ENCODE peak calls at places on chromosomes 7 and 10, in five cellular contexts. E, H, T, Q and R are unnamed samples.

GRCh38 chr7:144468990-144469732 is 65.7 kb upstream of the NOBOX start:
- DNase-seq in H (no peak), Q (no peak), T (no peak), E (no peak), R (no peak)

GRCh38 chr7:101093907-101094306 is 8.6 kb downstream of the TRIM56 start:
- DNase-seq in E (no peak), Q (no peak), T (no peak), H (no peak), R (no peak)

GRCh38 chr7:1691096-1691495 is 21.0 kb downstream of the ELFN1 start:
- DNase-seq in Q (peak), H (no peak), E (no peak), T (no peak), R (no peak)

GRCh38 chr10:48896756-48897437 is 42.7 kb downstream of the LRRC18 start:
- DNase-seq in E (no peak), Q (no peak), T (peak), H (no peak), R (no peak)

GRCh38 chr10:31599626-31600504 is 280.8 kb downstream of the ZEB1 start:
- DNase-seq in E (no peak), H (no peak), T (no peak), Q (no peak), R (no peak)

GRCh38 chr7:30584970-30585369 is 9.7 kb upstream of the GARS1 start:
- DNase-seq in Q (no peak), T (no peak), E (no peak), H (no peak), R (no peak)

GRCh38 chr7:134920026-134920758 is 66.1 kb upstream of the AGBL3 start:
- DNase-seq in T (no peak), E (no peak), Q (no peak), H (no peak), R (no peak)

GRCh38 chr7:112648781-112649180 is 141.4 kb downstream of the TMEM168 start:
- DNase-seq in T (no peak), H (no peak), Q (no peak), E (no peak), R (no peak)

GRCh38 chr7:69953319-69954067 is 355.2 kb downstream of the AUTS2 start:
- DNase-seq in E (no peak), Q (no peak), H (no peak), T (no peak), R (no peak)

GRCh38 chr7:6691609-6692106 is 15.1 kb downstream of the ZNF12 start:
- DNase-seq in T (no peak), H (no peak), E (no peak), Q (no peak), R (no peak)

GRCh38 chr7:26990268-26990667 is 105.5 kb downstream of the HOXA1 start:
- DNase-seq in Q (no peak), E (no peak), H (no peak), T (no peak), R (no peak)

GRCh38 chr10:132925071-132925561 is 17.3 kb downstream of the CFAP46 start:
- DNase-seq in E (no peak), Q (no peak), T (no peak), H (no peak), R (no peak)

GRCh38 chr10:64426745-64427144 is 905.5 kb downstream of the REEP3 start:
- DNase-seq in T (no peak), E (no peak), H (no peak), Q (no peak), R (no peak)

GRCh38 chr7:80018941-80019808 is 115.5 kb upstream of the GNAI1 start:
- DNase-seq in E (peak), Q (no peak), T (peak), H (no peak), R (no peak)

GRCh38 chr10:42596196-42596595 is 42.2 kb downstream of the ZNF33B start:
- DNase-seq in T (no peak), Q (no peak), E (no peak), H (no peak), R (no peak)

GRCh38 chr7:134946260-134946659 is 40.0 kb upstream of the AGBL3 start:
- DNase-seq in E (no peak), H (no peak), T (no peak), Q (no peak), R (no peak)

GRCh38 chr10:70781461-70782051 is 3.6 kb downstream of the TBATA start:
- DNase-seq in Q (no peak), H (no peak), T (no peak), E (no peak), R (no peak)

GRCh38 chr7:151824285-151824950 is 52.5 kb downstream of the PRKAG2 start:
- DNase-seq in T (no peak), E (no peak), Q (no peak), H (no peak), R (no peak)